ENCODE peak calls at places on chromosomes 3 and 15, in eight cellular contexts. A is GM04504, C is T-helper 1 cell, M is RCC 7860, D is sciatic nerve, U is T47D, V is HepG2, Y is body of pancreas. H is an unnamed sample.
A peak's percentile ranks its signal among the peaks of the same experiment; 100 is the strongest.

GRCh38 chr3:107521466-107522059 is 1.2 kb upstream of the BBX start:
- DNase-seq in A (no peak), C (no peak), M (no peak), D (no peak), U (no peak), V (no peak), Y (no peak), H (no peak)

GRCh38 chr3:194485876-194486539 is 794 bp downstream of the ATP13A3 start:
- DNase-seq in A (no peak), C (peak; percentile 32), M (no peak), D (peak; percentile 71), U (peak; percentile 75), V (no peak), Y (peak; percentile 28), H (peak; percentile 88)

GRCh38 chr15:58521293-58521991 is 89.7 kb downstream of the LIPC start:
- DNase-seq in A (peak; percentile 24), C (no peak), M (peak; percentile 99), D (no peak), U (peak; percentile 61), V (peak; percentile 42), Y (peak; percentile 76), H (peak; percentile 89)

GRCh38 chr3:107928084-107928445 is 162.8 kb downstream of the CD47 start:
- DNase-seq in A (no peak), C (no peak), M (no peak), D (no peak), U (no peak), V (no peak), Y (no peak), H (no peak)

GRCh38 chr3:178289544-178290160 is 246.6 kb upstream of the KCNMB2 start:
- DNase-seq in A (no peak), C (no peak), M (no peak), D (no peak), U (no peak), V (no peak), Y (peak; percentile 16), H (no peak)

GRCh38 chr3:5192568-5193319 is 5.2 kb downstream of the EDEM1 start:
- DNase-seq in A (no peak), C (no peak), M (no peak), D (no peak), U (no peak), V (no peak), Y (no peak), H (no peak)

GRCh38 chr3:69787436-69788168 is 48.3 kb downstream of the MITF start:
- DNase-seq in A (peak; percentile 43), C (no peak), M (peak; percentile 77), D (no peak), U (no peak), V (no peak), Y (no peak), H (no peak)

GRCh38 chr3:48636149-48636548 is 888 bp upstream of the SLC26A6 start:
- DNase-seq in A (no peak), C (no peak), M (no peak), D (no peak), U (no peak), V (no peak), Y (no peak), H (no peak)

GRCh38 chr15:57728436-57728835 is 21.9 kb downstream of the POLR2M start:
- DNase-seq in A (no peak), C (no peak), M (no peak), D (no peak), U (no peak), V (no peak), Y (no peak), H (no peak)

GRCh38 chr3:128426128-128426921 is 40.4 kb downstream of the DNAJB8 start:
- DNase-seq in A (peak; percentile 7), C (no peak), M (no peak), D (no peak), U (peak; percentile 84), V (peak; percentile 35), Y (peak; percentile 53), H (peak; percentile 44)

GRCh38 chr15:39623550-39623931 is 42.7 kb downstream of the THBS1 start:
- DNase-seq in A (no peak), C (no peak), M (no peak), D (no peak), U (no peak), V (no peak), Y (no peak), H (no peak)

GRCh38 chr3:65732060-65732933 is 306.4 kb downstream of the MAGI1 start:
- DNase-seq in A (peak; percentile 40), C (no peak), M (peak; percentile 49), D (no peak), U (no peak), V (peak; percentile 54), Y (peak; percentile 15), H (no peak)

GRCh38 chr15:82081904-82082810 is 36.3 kb upstream of the MEX3B start:
- DNase-seq in A (peak; percentile 71), C (no peak), M (peak; percentile 94), D (no peak), U (no peak), V (no peak), Y (no peak), H (no peak)

GRCh38 chr3:185423178-185423577 is 60.2 kb downstream of the MAP3K13 start:
- DNase-seq in A (peak; percentile 8), C (no peak), M (peak; percentile 56), D (no peak), U (no peak), V (no peak), Y (peak; percentile 37), H (no peak)

GRCh38 chr3:127734754-127735473 is 62.2 kb downstream of the ABTB1 start:
- DNase-seq in A (peak; percentile 95), C (no peak), M (peak; percentile 98), D (peak; percentile 73), U (no peak), V (no peak), Y (peak; percentile 63), H (no peak)

GRCh38 chr3:135898774-135899173 is 66.8 kb upstream of the PPP2R3A start:
- DNase-seq in A (no peak), C (no peak), M (no peak), D (no peak), U (no peak), V (no peak), Y (no peak), H (no peak)

GRCh38 chr3:31167666-31168065 is 273.2 kb upstream of the GADL1 start:
- DNase-seq in A (no peak), C (no peak), M (no peak), D (no peak), U (no peak), V (no peak), Y (no peak), H (no peak)

GRCh38 chr3:149957352-149958140 is 13.1 kb downstream of the PFN2 start:
- DNase-seq in A (no peak), C (no peak), M (no peak), D (no peak), U (no peak), V (no peak), Y (no peak), H (no peak)

GRCh38 chr15:92886229-92886628 is 13.9 kb upstream of the CHD2 start:
- DNase-seq in A (no peak), C (no peak), M (no peak), D (no peak), U (no peak), V (no peak), Y (no peak), H (no peak)

GRCh38 chr15:62739082-62739481 is 303.5 kb upstream of the TPM1 start:
- DNase-seq in A (peak; percentile 27), C (no peak), M (peak; percentile 81), D (no peak), U (no peak), V (no peak), Y (no peak), H (no peak)

GRCh38 chr15:92714071-92714456 is 58.5 kb upstream of the FAM174B start:
- DNase-seq in A (no peak), C (no peak), M (no peak), D (peak; percentile 63), U (peak; percentile 45), V (no peak), Y (no peak), H (no peak)

GRCh38 chr3:53255360-53255774 is 455 bp downstream of the TKT start:
- DNase-seq in A (no peak), C (no peak), M (no peak), D (no peak), U (no peak), V (no peak), Y (peak; percentile 35), H (peak; percentile 91)

GRCh38 chr15:49627407-49627877 is 6.6 kb downstream of the DTWD1 start:
- DNase-seq in A (peak; percentile 73), C (no peak), M (peak; percentile 82), D (no peak), U (no peak), V (peak; percentile 30), Y (no peak), H (no peak)

H was measured in left lung.